ENCODE peak calls at places on chromosomes 16 and 17, in four cellular contexts. A, N, X and Z are unnamed samples.

GRCh38 chr17:34110315-34110714 is 144.8 kb upstream of the CCL2 start:
- DNase-seq in N (no peak), X (no peak), A (no peak), Z (no peak)

GRCh38 chr16:13779676-13780075 is 140.3 kb upstream of the ERCC4 start:
- DNase-seq in X (no peak), N (no peak), A (no peak), Z (no peak)

GRCh38 chr17:40548491-40548981 is 16.7 kb downstream of the CCR7 start:
- DNase-seq in X (no peak), N (no peak), A (no peak), Z (no peak)

GRCh38 chr16:84917492-84917891 is 93.8 kb downstream of the ZDHHC7 start:
- DNase-seq in A (no peak), N (no peak), X (no peak), Z (no peak)

GRCh38 chr16:29899516-29900101 is at the start of gene SEZ6L2:
- DNase-seq in X (peak; percentile 64), N (peak; percentile 81), A (peak; percentile 52), Z (peak; percentile 66)

GRCh38 chr17:17837966-17838962 is 1.5 kb upstream of the SREBF1 start:
- DNase-seq in X (no peak), A (no peak), N (peak; percentile 52), Z (peak; percentile 54)

GRCh38 chr16:57483725-57484514 is 2.4 kb downstream of the DOK4 start:
- DNase-seq in A (no peak), X (no peak), N (no peak), Z (no peak)

GRCh38 chr17:20997711-20998570 is 44.9 kb downstream of the USP22 start:
- DNase-seq in N (no peak), X (no peak), A (no peak), Z (no peak)

GRCh38 chr16:53743149-53743566 is 39.2 kb downstream of the FTO start:
- DNase-seq in N (no peak), A (no peak), X (no peak), Z (no peak)

GRCh38 chr16:59021751-59022150 is 287.6 kb upstream of the GOT2 start:
- DNase-seq in N (no peak), A (no peak), X (no peak), Z (no peak)

GRCh38 chr16:9772526-9772925 is 409.7 kb downstream of the GRIN2A start:
- DNase-seq in A (no peak), X (no peak), N (no peak), Z (no peak)

GRCh38 chr17:48961516-48962233 is 6.7 kb downstream of the GIP start:
- DNase-seq in N (no peak), A (no peak), X (no peak), Z (no peak)

GRCh38 chr16:47972246-47972985 is 183.4 kb downstream of the ABCC12 start:
- DNase-seq in A (no peak), N (no peak), X (no peak), Z (no peak)

GRCh38 chr17:48831549-48831883 is 681 bp downstream of the CALCOCO2 start:
- DNase-seq in A (no peak), N (no peak), X (no peak), Z (no peak)

GRCh38 chr17:80649200-80649644 is 104.6 kb downstream of the RPTOR start:
- DNase-seq in A (no peak), X (no peak), N (no peak), Z (no peak)

GRCh38 chr17:61495161-61495857 is 43.1 kb downstream of the TBX4 start:
- DNase-seq in N (no peak), X (no peak), A (peak; percentile 95), Z (no peak)

GRCh38 chr16:87874639-87875472 is 5.5 kb upstream of the SLC7A5 start:
- DNase-seq in X (no peak), A (no peak), N (no peak), Z (no peak)

GRCh38 chr16:7405166-7405565 is 72.5 kb downstream of the RBFOX1 start:
- DNase-seq in X (peak; percentile 10), A (no peak), N (peak; percentile 49), Z (no peak)

GRCh38 chr17:44159519-44160210 is 10.8 kb upstream of the ASB16 start:
- DNase-seq in A (no peak), N (no peak), X (no peak), Z (no peak)